ENCODE peak calls at places on chromosomes 7 and 10, in four cellular contexts. M is colonic mucosa, J is astrocyte, E is mesenchymal stem cell. G is an unnamed sample.
A peak's percentile ranks its signal among the peaks of the same experiment; 100 is the strongest.

GRCh38 chr7:130270947-130271790 is 4.5 kb downstream of the CPA2 start:
- DNase-seq in E (no peak), J (no peak), M (no peak), G (no peak)

GRCh38 chr7:142873281-142873784 is 12.2 kb downstream of the TRPV6 start:
- DNase-seq in E (no peak), J (no peak), M (no peak), G (peak; percentile 29)

GRCh38 chr10:24331457-24331856 is 122.5 kb downstream of the KIAA1217 start:
- DNase-seq in E (no peak), M (peak; percentile 78), J (peak; percentile 70), G (peak; percentile 39)

GRCh38 chr7:26650081-26650480 is 214.3 kb downstream of the SKAP2 start:
- DNase-seq in E (no peak), M (no peak), J (no peak), G (no peak)

GRCh38 chr10:113187066-113187777 is 237.2 kb downstream of the TCF7L2 start:
- DNase-seq in E (peak; percentile 28), M (no peak), J (peak; percentile 10), G (no peak)

GRCh38 chr7:140972876-140973829 is 41.6 kb downstream of the MRPS33 start:
- DNase-seq in J (no peak), E (peak; percentile 42), M (no peak), G (peak; percentile 54)

GRCh38 chr7:121187222-121187621 is 141.6 kb upstream of the WNT16 start:
- DNase-seq in E (no peak), J (no peak), M (no peak), G (no peak)

GRCh38 chr7:76354516-76354915 is 4.3 kb downstream of the YWHAG start:
- DNase-seq in J (no peak), E (no peak), M (no peak), G (no peak)

GRCh38 chr10:133150226-133150625 is 9.8 kb upstream of the KNDC1 start:
- DNase-seq in E (no peak), M (no peak), J (no peak), G (no peak)

GRCh38 chr10:110305767-110306451 is 1.2 kb upstream of the SMNDC1 start:
- DNase-seq in E (peak; percentile 91), M (peak; percentile 62), J (peak; percentile 85), G (peak; percentile 92)
- H3K9ac ChIP-seq in E (peak overlapping the region; percentile 98), M (no peak overlapping the region), J (peak overlapping the region; percentile 97), G (peak overlapping the region; percentile 98)

DNA sequence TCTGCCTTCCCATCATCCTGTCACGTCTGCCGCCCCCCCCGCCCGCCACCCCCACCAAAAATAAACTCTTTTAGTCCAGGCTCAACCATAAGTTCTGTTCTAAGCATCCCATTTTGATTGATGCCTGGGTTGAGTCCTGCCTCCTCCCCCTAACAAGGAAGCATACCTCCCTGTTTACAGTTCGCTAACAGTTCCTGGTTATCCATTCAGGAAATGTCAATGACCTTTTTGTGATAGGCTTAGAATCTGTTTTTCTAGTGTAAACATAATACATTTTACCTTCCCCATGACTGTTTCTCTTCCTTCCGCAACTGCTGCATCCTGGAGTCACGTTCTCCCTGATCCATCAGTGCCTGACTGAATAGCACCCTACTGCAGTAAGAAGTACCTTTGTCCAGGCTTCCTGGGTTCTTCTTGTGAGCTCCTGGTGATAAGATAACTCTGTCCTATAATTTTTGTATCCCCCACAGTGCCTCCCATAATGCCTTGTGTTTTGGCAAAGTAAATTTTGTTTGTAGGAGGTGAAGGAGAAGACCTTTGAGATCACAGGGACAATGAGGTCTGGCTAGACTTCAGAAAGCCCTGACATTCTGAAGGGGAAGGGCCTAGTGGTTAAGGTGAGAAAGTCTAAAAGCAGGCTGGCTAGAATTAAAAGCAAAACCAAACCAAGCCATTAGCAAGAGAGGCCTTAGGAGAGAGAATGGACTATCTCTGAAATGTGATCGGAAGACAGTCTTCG is 7.3 kb downstream of the AGFG2 start:
- DNase-seq in M (peak; percentile 66), J (no peak), E (peak; percentile 36), G (no peak)
- H3K4me1 ChIP-seq in M (peaks cover 21% of the 10 kb centered on the region), J (peaks cover 34% of the 10 kb centered on the region), E (peaks cover 8% of the 10 kb centered on the region), G (peaks cover 41% of the 10 kb centered on the region)

GRCh38 chr7:151104411-151105235 is 18.3 kb downstream of the AGAP3 start:
- DNase-seq in J (peak; percentile 93), E (no peak), M (no peak), G (peak; percentile 70)
- H3K4me3 ChIP-seq in J (no peak overlapping the region), E (no peak overlapping the region), M (no peak overlapping the region), G (no peak overlapping the region)

GRCh38 chr7:123979876-123980275 is 53.0 kb downstream of the TMEM229A start:
- DNase-seq in J (peak; percentile 20), E (peak; percentile 24), M (no peak), G (no peak)
- H3K9ac ChIP-seq in J (no peak overlapping the region), E (no peak overlapping the region), M (no peak overlapping the region), G (no peak overlapping the region)

DNA sequence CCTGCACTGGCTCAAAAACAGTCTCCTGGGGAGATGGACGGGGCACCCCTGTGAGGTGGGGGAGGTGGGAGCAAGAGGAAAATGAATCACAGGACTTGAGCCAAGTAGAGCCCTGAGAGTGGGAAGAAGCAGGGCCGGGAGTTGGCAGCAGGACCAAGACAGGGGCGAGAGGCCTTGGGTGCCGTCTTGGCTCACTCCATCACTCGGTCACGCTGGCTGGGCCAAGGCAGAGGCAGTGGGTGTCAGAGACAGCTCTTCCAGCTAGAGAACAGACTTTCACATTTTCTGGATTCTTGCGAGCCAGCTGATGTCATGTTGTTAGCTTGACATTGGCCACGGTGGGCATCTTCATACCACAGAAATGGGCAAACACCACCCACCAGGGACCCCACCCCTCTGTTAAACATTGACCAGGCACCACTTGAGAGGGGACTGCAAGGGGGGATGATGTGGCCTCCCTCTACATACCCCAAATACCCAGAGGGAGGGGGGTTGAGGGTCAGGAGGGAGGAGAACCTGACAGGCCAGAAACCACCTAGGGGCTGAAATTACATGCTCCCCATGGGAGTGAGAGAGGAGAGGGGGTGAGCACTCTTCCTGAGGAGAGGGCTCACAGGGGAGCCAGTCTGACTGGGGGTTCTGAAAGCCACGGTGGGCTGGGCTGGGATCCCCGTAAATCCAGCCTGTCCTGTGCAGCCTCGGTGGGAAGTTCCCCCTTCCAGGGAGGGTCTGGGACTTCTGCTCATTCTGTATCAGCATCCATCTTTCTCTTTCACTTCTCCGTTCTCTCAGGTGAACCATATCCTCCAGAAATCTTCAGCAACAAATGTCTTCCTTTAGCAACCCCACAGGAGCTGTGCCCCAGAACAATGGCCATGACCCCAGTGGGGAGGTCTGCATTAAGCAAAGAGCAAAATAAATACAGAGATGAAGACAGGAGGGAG is 19.6 kb downstream of the CAMK2B start:
- DNase-seq in E (no peak), J (no peak), M (peak; percentile 11), G (no peak)
- H3K4me1 ChIP-seq in E (peaks cover 35% of the 10 kb centered on the region), J (peaks cover 4% of the 10 kb centered on the region), M (peaks cover 3% of the 10 kb centered on the region), G (peaks cover 4% of the 10 kb centered on the region)

GRCh38 chr10:71940752-71941151 is 23.4 kb upstream of the CHST3 start:
- DNase-seq in M (no peak), J (no peak), E (no peak), G (no peak)

GRCh38 chr10:71939304-71939703 is 24.9 kb upstream of the CHST3 start:
- DNase-seq in J (no peak), M (no peak), E (no peak), G (no peak)

GRCh38 chr10:71941318-71941717 is 22.9 kb upstream of the CHST3 start:
- DNase-seq in M (no peak), E (no peak), J (no peak), G (no peak)

GRCh38 chr10:71938211-71938610 is 26.0 kb upstream of the CHST3 start:
- DNase-seq in E (no peak), M (no peak), J (no peak), G (no peak)

GRCh38 chr10:71939861-71940474 is 24.2 kb upstream of the CHST3 start:
- DNase-seq in E (no peak), J (no peak), M (no peak), G (no peak)
- H3K4me3 ChIP-seq in E (no peak overlapping the region), J (no peak overlapping the region), M (no peak overlapping the region), G (no peak overlapping the region)

GRCh38 chr10:60942134-60942533 is 1.9 kb downstream of the RHOBTB1 start:
- DNase-seq in E (no peak), M (no peak), J (no peak), G (no peak)
- H3K9ac ChIP-seq in E (peak overlapping the region; percentile 94), M (peak overlapping the region; percentile 86), J (peak overlapping the region; percentile 99), G (peak overlapping the region; percentile 94)

DNA sequence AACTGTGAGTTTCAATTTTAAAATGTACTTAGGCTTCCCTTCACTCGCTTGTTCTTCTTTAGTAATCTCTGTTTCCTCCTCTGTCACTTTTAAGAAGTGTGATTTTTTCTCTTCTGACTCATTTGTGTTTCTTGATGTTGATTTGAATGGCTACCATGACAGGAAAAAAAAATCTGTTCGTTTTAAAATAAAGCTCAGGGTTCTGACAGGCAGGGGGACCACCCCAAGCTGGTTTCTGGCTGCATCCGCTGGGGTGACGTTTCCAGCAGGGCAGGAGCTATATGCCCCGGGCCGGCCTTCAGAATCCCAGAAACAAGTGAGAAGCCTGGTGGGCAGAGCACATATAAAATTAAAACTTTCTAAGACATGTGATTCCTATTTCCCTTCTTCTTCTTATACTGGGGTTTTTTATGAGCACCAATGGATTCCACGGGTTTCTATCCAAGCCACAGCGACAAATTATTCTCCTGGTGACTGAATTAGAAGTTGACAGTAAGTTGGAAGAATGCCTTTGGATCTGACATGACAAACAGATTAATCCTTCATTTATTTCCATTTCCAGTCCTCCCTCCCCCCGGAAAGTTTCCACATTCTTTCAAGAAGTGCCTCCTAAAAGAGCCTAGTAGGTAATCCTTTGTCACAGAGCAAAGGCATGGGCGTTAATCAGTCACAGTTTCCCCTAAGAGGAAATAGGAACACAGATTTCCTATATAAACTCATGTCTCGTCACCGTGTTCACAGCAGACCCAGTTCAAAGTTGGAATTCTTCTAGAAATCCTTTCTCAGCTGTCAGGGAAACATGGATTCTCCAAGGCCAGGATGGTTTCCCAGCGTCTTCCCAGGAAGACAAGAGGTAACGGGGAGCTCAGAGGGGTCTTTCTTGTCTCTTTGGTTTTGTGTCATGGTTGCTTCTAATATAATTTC is 79.9 kb downstream of the PTPRE start:
- DNase-seq in M (no peak), J (peak; percentile 43), E (no peak), G (no peak)
- H3K4me1 ChIP-seq in M (peaks cover 6% of the 10 kb centered on the region), J (peaks cover 36% of the 10 kb centered on the region), E (peaks cover 8% of the 10 kb centered on the region), G (peaks cover 37% of the 10 kb centered on the region)